ENCODE peak calls at places on chromosomes 5 and 9, in five cellular contexts. One of them, this sample, is unnamed.

GRCh38 chr9:89442981-89443817 is 54.7 kb downstream of the SEMA4D start:
- DNase-seq in RPMI8226: peak; percentile 4
- DNase-seq in stimulated activated CD4-positive, alpha-beta T cell treated with anti-CD3 and anti-CD28 coated beads, Interleukin-12 subunit alpha, Interleukin-12 subunit beta, amount 100 ng/mL, for 4 hours: no peak
- DNase-seq in NCI-H345: no peak
- DNase-seq in CD4-positive, alpha-beta memory T cell: no peak
- DNase-seq in this sample: no peak

GRCh38 chr9:78921341-78921740 is 624.4 kb downstream of the PSAT1 start:
- DNase-seq in CD4-positive, alpha-beta memory T cell: no peak
- DNase-seq in NCI-H345: no peak
- DNase-seq in RPMI8226: no peak
- DNase-seq in stimulated activated CD4-positive, alpha-beta T cell treated with anti-CD3 and anti-CD28 coated beads, Interleukin-12 subunit alpha, Interleukin-12 subunit beta, amount 100 ng/mL, for 4 hours: no peak
- DNase-seq in this sample: no peak

GRCh38 chr9:95516221-95516735 is 493 bp downstream of the PTCH1 start:
- DNase-seq in RPMI8226: peak; percentile 26
- DNase-seq in stimulated activated CD4-positive, alpha-beta T cell treated with anti-CD3 and anti-CD28 coated beads, Interleukin-12 subunit alpha, Interleukin-12 subunit beta, amount 100 ng/mL, for 4 hours: no peak
- DNase-seq in NCI-H345: no peak
- DNase-seq in CD4-positive, alpha-beta memory T cell: peak; percentile 9
- DNase-seq in this sample: no peak

GRCh38 chr5:38115318-38115827 is 143.0 kb upstream of the EGFLAM start:
- DNase-seq in NCI-H345: no peak
- DNase-seq in RPMI8226: no peak
- DNase-seq in stimulated activated CD4-positive, alpha-beta T cell treated with anti-CD3 and anti-CD28 coated beads, Interleukin-12 subunit alpha, Interleukin-12 subunit beta, amount 100 ng/mL, for 4 hours: no peak
- DNase-seq in CD4-positive, alpha-beta memory T cell: no peak
- DNase-seq in this sample: no peak

GRCh38 chr5:35087971-35088370 is 40.2 kb upstream of the AGXT2 start:
- DNase-seq in NCI-H345: no peak
- DNase-seq in RPMI8226: no peak
- DNase-seq in stimulated activated CD4-positive, alpha-beta T cell treated with anti-CD3 and anti-CD28 coated beads, Interleukin-12 subunit alpha, Interleukin-12 subunit beta, amount 100 ng/mL, for 4 hours: no peak
- DNase-seq in CD4-positive, alpha-beta memory T cell: no peak
- DNase-seq in this sample: peak; percentile 40

GRCh38 chr5:72206160-72206559 is 98.9 kb downstream of the MAP1B start:
- DNase-seq in RPMI8226: no peak
- DNase-seq in CD4-positive, alpha-beta memory T cell: no peak
- DNase-seq in NCI-H345: no peak
- DNase-seq in stimulated activated CD4-positive, alpha-beta T cell treated with anti-CD3 and anti-CD28 coated beads, Interleukin-12 subunit alpha, Interleukin-12 subunit beta, amount 100 ng/mL, for 4 hours: no peak
- DNase-seq in this sample: no peak

GRCh38 chr5:33650911-33651310 is 210.1 kb downstream of the TARS1 start:
- DNase-seq in CD4-positive, alpha-beta memory T cell: no peak
- DNase-seq in NCI-H345: no peak
- DNase-seq in RPMI8226: no peak
- DNase-seq in stimulated activated CD4-positive, alpha-beta T cell treated with anti-CD3 and anti-CD28 coated beads, Interleukin-12 subunit alpha, Interleukin-12 subunit beta, amount 100 ng/mL, for 4 hours: no peak
- DNase-seq in this sample: no peak

GRCh38 chr5:66796306-66797292 is 200.4 kb downstream of the MAST4 start:
- DNase-seq in RPMI8226: no peak
- DNase-seq in stimulated activated CD4-positive, alpha-beta T cell treated with anti-CD3 and anti-CD28 coated beads, Interleukin-12 subunit alpha, Interleukin-12 subunit beta, amount 100 ng/mL, for 4 hours: no peak
- DNase-seq in CD4-positive, alpha-beta memory T cell: no peak
- DNase-seq in NCI-H345: peak; percentile 71
- DNase-seq in this sample: no peak

GRCh38 chr5:19855929-19856328 is 132.1 kb downstream of the CDH18 start:
- DNase-seq in stimulated activated CD4-positive, alpha-beta T cell treated with anti-CD3 and anti-CD28 coated beads, Interleukin-12 subunit alpha, Interleukin-12 subunit beta, amount 100 ng/mL, for 4 hours: no peak
- DNase-seq in NCI-H345: no peak
- DNase-seq in CD4-positive, alpha-beta memory T cell: no peak
- DNase-seq in RPMI8226: no peak
- DNase-seq in this sample: no peak

GRCh38 chr9:91089405-91090131 is 272.1 kb downstream of the AUH start:
- DNase-seq in RPMI8226: peak; percentile 17
- DNase-seq in CD4-positive, alpha-beta memory T cell: no peak
- DNase-seq in stimulated activated CD4-positive, alpha-beta T cell treated with anti-CD3 and anti-CD28 coated beads, Interleukin-12 subunit alpha, Interleukin-12 subunit beta, amount 100 ng/mL, for 4 hours: no peak
- DNase-seq in NCI-H345: peak; percentile 6
- DNase-seq in this sample: no peak

GRCh38 chr5:178545156-178545555 is 45.0 kb downstream of the COL23A1 start:
- DNase-seq in CD4-positive, alpha-beta memory T cell: no peak
- DNase-seq in RPMI8226: no peak
- DNase-seq in NCI-H345: peak; percentile 14
- DNase-seq in stimulated activated CD4-positive, alpha-beta T cell treated with anti-CD3 and anti-CD28 coated beads, Interleukin-12 subunit alpha, Interleukin-12 subunit beta, amount 100 ng/mL, for 4 hours: no peak
- DNase-seq in this sample: no peak

GRCh38 chr9:133715295-133715865 is 22.8 kb downstream of the SARDH start:
- DNase-seq in CD4-positive, alpha-beta memory T cell: no peak
- DNase-seq in stimulated activated CD4-positive, alpha-beta T cell treated with anti-CD3 and anti-CD28 coated beads, Interleukin-12 subunit alpha, Interleukin-12 subunit beta, amount 100 ng/mL, for 4 hours: no peak
- DNase-seq in RPMI8226: no peak
- DNase-seq in NCI-H345: no peak
- DNase-seq in this sample: no peak

GRCh38 chr5:114243281-114243982 is 118.4 kb upstream of the KCNN2 start:
- DNase-seq in NCI-H345: no peak
- DNase-seq in stimulated activated CD4-positive, alpha-beta T cell treated with anti-CD3 and anti-CD28 coated beads, Interleukin-12 subunit alpha, Interleukin-12 subunit beta, amount 100 ng/mL, for 4 hours: no peak
- DNase-seq in CD4-positive, alpha-beta memory T cell: no peak
- DNase-seq in RPMI8226: no peak
- DNase-seq in this sample: no peak

GRCh38 chr9:37410969-37411785 is 11.3 kb upstream of the GRHPR start:
- DNase-seq in CD4-positive, alpha-beta memory T cell: no peak
- DNase-seq in NCI-H345: no peak
- DNase-seq in RPMI8226: peak; percentile 17
- DNase-seq in stimulated activated CD4-positive, alpha-beta T cell treated with anti-CD3 and anti-CD28 coated beads, Interleukin-12 subunit alpha, Interleukin-12 subunit beta, amount 100 ng/mL, for 4 hours: no peak
- DNase-seq in this sample: no peak

GRCh38 chr9:73116030-73116429 is 35.6 kb upstream of the ANXA1 start:
- DNase-seq in NCI-H345: no peak
- DNase-seq in CD4-positive, alpha-beta memory T cell: no peak
- DNase-seq in stimulated activated CD4-positive, alpha-beta T cell treated with anti-CD3 and anti-CD28 coated beads, Interleukin-12 subunit alpha, Interleukin-12 subunit beta, amount 100 ng/mL, for 4 hours: no peak
- DNase-seq in RPMI8226: peak; percentile 62
- DNase-seq in this sample: peak; percentile 48

GRCh38 chr9:83927591-83927990 is 6.4 kb upstream of the KIF27 start:
- DNase-seq in CD4-positive, alpha-beta memory T cell: no peak
- DNase-seq in NCI-H345: no peak
- DNase-seq in RPMI8226: no peak
- DNase-seq in stimulated activated CD4-positive, alpha-beta T cell treated with anti-CD3 and anti-CD28 coated beads, Interleukin-12 subunit alpha, Interleukin-12 subunit beta, amount 100 ng/mL, for 4 hours: no peak
- DNase-seq in this sample: no peak

GRCh38 chr9:123355761-123356520 is at the start of gene CRB2:
- DNase-seq in RPMI8226: no peak
- DNase-seq in CD4-positive, alpha-beta memory T cell: no peak
- DNase-seq in stimulated activated CD4-positive, alpha-beta T cell treated with anti-CD3 and anti-CD28 coated beads, Interleukin-12 subunit alpha, Interleukin-12 subunit beta, amount 100 ng/mL, for 4 hours: no peak
- DNase-seq in NCI-H345: no peak
- DNase-seq in this sample: no peak